ENCODE peak calls at places on chromosomes 5 and 9, in four cellular contexts. J is activated T-cell treated with anti-CD3 and anti-CD28 coated beads for 24 hours; Q is naive thymus-derived CD8-positive, alpha-beta T cell; X is fibroblast of gingiva. E is an unnamed sample.

GRCh38 chr5:116536279-116537161 is 38.1 kb downstream of the SEMA6A start:
- DNase-seq in J (no peak), Q (no peak), X (peak; percentile 2), E (no peak)

GRCh38 chr9:33295571-33295970 is 5.3 kb downstream of the NFX1 start:
- DNase-seq in J (no peak), Q (no peak), X (no peak), E (no peak)

GRCh38 chr5:7728076-7728475 is 122.9 kb downstream of the CFAP90 start:
- DNase-seq in J (no peak), Q (no peak), X (no peak), E (no peak)

GRCh38 chr9:92894711-92895362 is 17.0 kb upstream of the ZNF484 start:
- DNase-seq in J (no peak), Q (no peak), X (no peak), E (no peak)

GRCh38 chr9:21777701-21778100 is 24.7 kb upstream of the MTAP start:
- DNase-seq in J (no peak), Q (no peak), X (peak; percentile 78), E (no peak)

GRCh38 chr5:10892135-10892910 is 131.3 kb upstream of the DAP start:
- DNase-seq in J (no peak), Q (no peak), X (no peak), E (no peak)

GRCh38 chr5:82307431-82307830 is 29.3 kb upstream of the RPS23 start:
- DNase-seq in J (no peak), Q (no peak), X (peak; percentile 60), E (no peak)

GRCh38 chr9:106816524-106816923 is 46.4 kb upstream of the ZNF462 start:
- DNase-seq in J (no peak), Q (no peak), X (no peak), E (peak; percentile 6)

GRCh38 chr5:126656397-126657007 is 55.8 kb downstream of the PHAX start:
- DNase-seq in J (no peak), Q (peak; percentile 23), X (peak; percentile 47), E (no peak)

GRCh38 chr5:125549322-125549871 is 803.0 kb upstream of the ZNF608 start:
- DNase-seq in J (no peak), Q (no peak), X (peak; percentile 49), E (no peak)

GRCh38 chr9:116639251-116639741 is 47.8 kb upstream of the TRIM32 start:
- DNase-seq in J (no peak), Q (no peak), X (no peak), E (no peak)

GRCh38 chr5:61044545-61044944 is 99.5 kb downstream of the NDUFAF2 start:
- DNase-seq in J (no peak), Q (no peak), X (no peak), E (no peak)

GRCh38 chr9:95510610-95511231 is 6.0 kb downstream of the PTCH1 start:
- DNase-seq in J (peak; percentile 82), Q (peak; percentile 76), X (peak; percentile 98), E (peak; percentile 72)

GRCh38 chr9:122302541-122302940 is 37.9 kb downstream of the MRRF start:
- DNase-seq in J (no peak), Q (no peak), X (peak; percentile 6), E (no peak)

GRCh38 chr5:144281784-144282183 is 111.1 kb downstream of the KCTD16 start:
- DNase-seq in J (no peak), Q (no peak), X (no peak), E (no peak)

GRCh38 chr5:127935398-127935797 is 148.2 kb upstream of the SLC12A2 start:
- DNase-seq in J (no peak), Q (no peak), X (no peak), E (no peak)

GRCh38 chr5:119470851-119471451 is 18.7 kb downstream of the HSD17B4 start:
- DNase-seq in J (no peak), Q (peak; percentile 9), X (peak; percentile 34), E (no peak)

GRCh38 chr9:136793063-136793946 is 2.2 kb downstream of the TMEM141 start:
- DNase-seq in J (no peak), Q (no peak), X (no peak), E (no peak)

GRCh38 chr5:68356216-68356615 is 140.7 kb downstream of the PIK3R1 start:
- DNase-seq in J (no peak), Q (no peak), X (no peak), E (no peak)

GRCh38 chr9:6354072-6354686 is 26.0 kb downstream of the TPD52L3 start:
- DNase-seq in J (peak; percentile 7), Q (peak; percentile 64), X (peak; percentile 73), E (peak; percentile 21)

GRCh38 chr9:115883467-115884329 is 269.9 kb upstream of the PAPPA start:
- DNase-seq in J (no peak), Q (no peak), X (peak; percentile 41), E (no peak)

GRCh38 chr9:114396558-114397218 is 8.9 kb upstream of the AKNA start:
- DNase-seq in J (no peak), Q (no peak), X (peak; percentile 92), E (no peak)

GRCh38 chr9:113569472-113570060 is 106.0 kb downstream of the RGS3 start:
- DNase-seq in J (no peak), Q (no peak), X (no peak), E (no peak)

GRCh38 chr5:78327761-78328510 is 32.5 kb upstream of the SCAMP1 start:
- DNase-seq in J (no peak), Q (no peak), X (no peak), E (no peak)

GRCh38 chr5:107500840-107501239 is 169.9 kb downstream of the EFNA5 start:
- DNase-seq in J (no peak), Q (no peak), X (no peak), E (no peak)

GRCh38 chr9:130381660-130382059 is 63.1 kb upstream of the ASS1 start:
- DNase-seq in J (no peak), Q (no peak), X (no peak), E (no peak)

GRCh38 chr5:68962632-68963484 is 131.0 kb upstream of the SLC30A5 start:
- DNase-seq in J (no peak), Q (peak; percentile 2), X (peak; percentile 67), E (peak; percentile 1)

GRCh38 chr5:127596501-127596900 is 52.4 kb upstream of the CTXN3 start:
- DNase-seq in J (no peak), Q (no peak), X (no peak), E (no peak)

GRCh38 chr5:122846051-122846567 is 696 bp downstream of the SNX24 start:
- DNase-seq in J (no peak), Q (no peak), X (peak; percentile 35), E (no peak)

GRCh38 chr5:179815491-179816249 is 5.0 kb upstream of the SQSTM1 start:
- DNase-seq in J (no peak), Q (no peak), X (no peak), E (no peak)

GRCh38 chr5:136656811-136657210 is 291.5 kb upstream of the TRPC7 start:
- DNase-seq in J (no peak), Q (no peak), X (no peak), E (no peak)

GRCh38 chr5:103371046-103371603 is 112.6 kb downstream of the MACIR start:
- DNase-seq in J (no peak), Q (no peak), X (no peak), E (no peak)

GRCh38 chr5:124921694-124922093 is 175.3 kb upstream of the ZNF608 start:
- DNase-seq in J (no peak), Q (no peak), X (no peak), E (no peak)

GRCh38 chr9:98775831-98776441 is 20.4 kb downstream of the ANKS6 start:
- DNase-seq in J (no peak), Q (peak; percentile 17), X (peak; percentile 52), E (peak; percentile 31)

GRCh38 chr5:150618588-150619281 is 21.7 kb upstream of the SYNPO start:
- DNase-seq in J (no peak), Q (no peak), X (no peak), E (no peak)

GRCh38 chr5:56412601-56413379 is 179.7 kb upstream of the ANKRD55 start:
- DNase-seq in J (no peak), Q (no peak), X (no peak), E (peak; percentile 74)

GRCh38 chr9:98787766-98788335 is 8.5 kb downstream of the ANKS6 start:
- DNase-seq in J (no peak), Q (no peak), X (no peak), E (no peak)

GRCh38 chr9:33506626-33507370 is 17.3 kb upstream of the ANKRD18B start:
- DNase-seq in J (no peak), Q (no peak), X (peak; percentile 90), E (no peak)

GRCh38 chr5:123543438-123543837 is 31.5 kb downstream of the CSNK1G3 start:
- DNase-seq in J (no peak), Q (no peak), X (no peak), E (no peak)

E was measured in stimulated activated naive B cell treated with anti-CD40 and anti-IgM and Interleukin-4, amounts not matched to agents 10 μg/mL and 1 μg/mL and 100 μg/mL, for 72 hours.